ENCODE peak calls at places on chromosomes 12 and 14, in six cellular contexts. M is AG04450; W is OCI-LY7; J is CD8-positive, alpha-beta T cell; Z is thoracic aorta; S is hepatocyte. B is an unnamed sample.

GRCh38 chr14:103329421-103330347 is 4.4 kb upstream of the EIF5 start:
- DNase-seq in M (no peak), W (peak), J (no peak), Z (no peak), S (peak), B (no peak)

GRCh38 chr12:43309845-43310405 is 242.1 kb downstream of the ADAMTS20 start:
- DNase-seq in M (peak), W (no peak), J (no peak), Z (no peak), S (no peak), B (peak)

GRCh38 chr12:71014180-71014785 is 93.7 kb upstream of the PTPRR start:
- DNase-seq in M (no peak), W (no peak), J (no peak), Z (no peak), S (peak), B (no peak)

GRCh38 chr14:53368714-53369191 is 215.6 kb upstream of the DDHD1 start:
- DNase-seq in M (peak), W (no peak), J (no peak), Z (no peak), S (no peak), B (no peak)

GRCh38 chr14:89870335-89870734 is 84.2 kb downstream of the EFCAB11 start:
- DNase-seq in M (no peak), W (no peak), J (no peak), Z (no peak), S (no peak), B (no peak)

GRCh38 chr12:65728913-65729793 is 95.1 kb upstream of the HMGA2 start:
- DNase-seq in M (no peak), W (no peak), J (no peak), Z (no peak), S (peak), B (no peak)

GRCh38 chr12:122048156-122048555 is 26.5 kb downstream of the BCL7A start:
- DNase-seq in M (no peak), W (no peak), J (no peak), Z (no peak), S (peak), B (peak)

GRCh38 chr14:52025310-52025709 is 36.0 kb downstream of the RTRAF start:
- DNase-seq in M (peak), W (no peak), J (no peak), Z (no peak), S (no peak), B (peak)

GRCh38 chr12:65171073-65171472 is 1.7 kb downstream of the LEMD3 start:
- DNase-seq in M (no peak), W (no peak), J (peak), Z (no peak), S (no peak), B (no peak)

GRCh38 chr12:2844786-2845185 is 10.0 kb upstream of the NRIP2 start:
- DNase-seq in M (no peak), W (no peak), J (no peak), Z (no peak), S (no peak), B (peak)

GRCh38 chr12:130160711-130161231 is 1.5 kb upstream of the FZD10 start:
- DNase-seq in M (no peak), W (no peak), J (no peak), Z (no peak), S (no peak), B (no peak)

GRCh38 chr12:112112423-112113132 is 4.0 kb upstream of the NAA25 start:
- DNase-seq in M (no peak), W (no peak), J (no peak), Z (no peak), S (no peak), B (no peak)

GRCh38 chr12:130434560-130434959 is 96.9 kb downstream of the PIWIL1 start:
- DNase-seq in M (no peak), W (no peak), J (no peak), Z (no peak), S (no peak), B (no peak)

GRCh38 chr12:27898022-27898421 is 74.5 kb downstream of the PTHLH start:
- DNase-seq in M (no peak), W (no peak), J (no peak), Z (no peak), S (peak), B (no peak)

GRCh38 chr12:124422570-124423523 is 128.0 kb downstream of the RFLNA start:
- DNase-seq in M (peak), W (no peak), J (no peak), Z (peak), S (peak), B (peak)

GRCh38 chr12:79681008-79681590 is 9.7 kb downstream of the PAWR start:
- DNase-seq in M (no peak), W (no peak), J (no peak), Z (no peak), S (no peak), B (peak)

GRCh38 chr14:63878792-63879191 is 26.0 kb downstream of the SYNE2 start:
- DNase-seq in M (no peak), W (no peak), J (no peak), Z (no peak), S (no peak), B (no peak)

GRCh38 chr14:76780875-76781647 is 19.8 kb downstream of the VASH1 start:
- DNase-seq in M (no peak), W (no peak), J (no peak), Z (no peak), S (no peak), B (no peak)

GRCh38 chr14:105260826-105261438 is 12.6 kb downstream of the BTBD6 start:
- DNase-seq in M (no peak), W (no peak), J (no peak), Z (no peak), S (no peak), B (no peak)

GRCh38 chr12:124866195-124866882 is 2.7 kb upstream of the SCARB1 start:
- DNase-seq in M (no peak), W (no peak), J (no peak), Z (no peak), S (no peak), B (no peak)

GRCh38 chr14:88255798-88256197 is 67.3 kb downstream of the KCNK10 start:
- DNase-seq in M (no peak), W (no peak), J (no peak), Z (no peak), S (no peak), B (no peak)

GRCh38 chr14:54322668-54323380 is 74.0 kb upstream of the CDKN3 start:
- DNase-seq in M (no peak), W (no peak), J (no peak), Z (no peak), S (no peak), B (no peak)

GRCh38 chr14:100536721-100537700 is 50.2 kb downstream of the BEGAIN start:
- DNase-seq in M (no peak), W (no peak), J (peak), Z (peak), S (no peak), B (no peak)

GRCh38 chr14:74510211-74510931 is 16.8 kb downstream of the ISCA2 start:
- DNase-seq in M (no peak), W (no peak), J (no peak), Z (no peak), S (no peak), B (peak)

GRCh38 chr14:36161781-36162180 is 14.7 kb downstream of the PTCSC3 start:
- DNase-seq in M (no peak), W (no peak), J (no peak), Z (no peak), S (peak), B (no peak)

GRCh38 chr12:14961466-14962155 is at the start of gene ARHGDIB:
- DNase-seq in M (no peak), W (peak), J (peak), Z (no peak), S (no peak), B (no peak)

GRCh38 chr14:54108481-54109471 is 152.2 kb upstream of the BMP4 start:
- DNase-seq in M (peak), W (no peak), J (no peak), Z (no peak), S (no peak), B (peak)

GRCh38 chr12:24111591-24111990 is 162.1 kb upstream of the SOX5 start:
- DNase-seq in M (no peak), W (no peak), J (no peak), Z (no peak), S (no peak), B (no peak)

GRCh38 chr14:88542857-88543795 is 11.7 kb downstream of the PTPN21 start:
- DNase-seq in M (no peak), W (no peak), J (no peak), Z (no peak), S (no peak), B (no peak)

DNA sequence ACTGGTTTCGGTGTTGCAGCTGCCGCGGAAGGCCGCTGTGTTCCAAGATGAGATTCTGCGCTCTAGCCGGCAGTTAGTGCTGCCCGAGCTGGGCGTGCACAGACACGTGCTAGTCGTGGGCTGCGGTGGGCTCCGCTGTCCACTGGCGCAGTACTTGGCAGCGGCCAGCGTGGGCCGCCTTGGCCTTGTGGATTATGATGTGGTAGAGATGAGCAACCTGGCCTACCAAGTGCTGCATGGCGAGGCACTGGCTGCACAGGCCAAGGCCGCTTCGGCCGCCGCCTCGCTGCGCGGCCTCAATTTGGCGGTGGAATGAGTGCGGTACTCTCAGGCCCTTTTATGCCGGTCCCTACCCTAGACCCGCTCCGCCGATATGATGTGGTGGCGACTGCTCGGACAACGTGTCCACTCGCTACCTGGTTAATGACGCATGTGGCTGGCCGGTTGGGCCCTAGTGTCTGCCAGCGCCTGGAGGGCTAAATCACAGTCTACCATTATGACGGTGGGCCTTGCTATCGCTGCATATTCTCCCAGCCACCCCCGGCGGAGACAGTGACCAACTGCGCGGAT is 102.2 kb downstream of the SNAPC1 start:
- DNase-seq in M (no peak), W (no peak), J (no peak), Z (no peak), S (no peak), B (no peak)
- H3K4me3 ChIP-seq in M (no peak), W (no peak), J (no peak), Z (no peak), S (no peak), B (no peak)

DNA sequence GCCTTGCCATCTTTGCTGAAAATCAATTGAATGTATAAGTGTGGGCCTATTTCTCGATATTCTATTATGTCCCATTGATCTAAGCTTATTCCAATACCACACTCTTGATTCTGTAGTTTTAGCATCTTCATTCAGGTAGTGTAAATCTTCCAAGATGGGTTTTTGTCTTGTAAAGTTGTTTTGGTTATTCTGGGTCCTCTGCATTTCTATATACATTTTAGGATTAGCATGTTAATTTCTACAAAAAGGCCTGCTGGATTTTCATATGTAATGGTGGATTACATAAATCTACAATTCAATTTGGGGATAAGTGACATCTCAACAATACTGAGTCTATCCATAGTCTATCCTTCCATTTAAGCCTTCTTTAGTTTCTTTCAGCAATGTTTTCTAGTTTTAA is 86.0 kb upstream of the ANO4 start:
- DNase-seq in M (no peak), W (no peak), J (no peak), Z (no peak), S (no peak), B (no peak)
- TF ChIP-seq CTCF in M (no peak), W (no peak), J (no peak), Z (no peak), S (no peak), B (no peak)

GRCh38 chr12:104960464-104960863 is 2.4 kb upstream of the SLC41A2 start:
- DNase-seq in M (no peak), W (no peak), J (no peak), Z (no peak), S (no peak), B (no peak)
- H3K27ac ChIP-seq in M (no peak), W (no peak), J (no peak), Z (peak), S (no peak), B (no peak)

DNA sequence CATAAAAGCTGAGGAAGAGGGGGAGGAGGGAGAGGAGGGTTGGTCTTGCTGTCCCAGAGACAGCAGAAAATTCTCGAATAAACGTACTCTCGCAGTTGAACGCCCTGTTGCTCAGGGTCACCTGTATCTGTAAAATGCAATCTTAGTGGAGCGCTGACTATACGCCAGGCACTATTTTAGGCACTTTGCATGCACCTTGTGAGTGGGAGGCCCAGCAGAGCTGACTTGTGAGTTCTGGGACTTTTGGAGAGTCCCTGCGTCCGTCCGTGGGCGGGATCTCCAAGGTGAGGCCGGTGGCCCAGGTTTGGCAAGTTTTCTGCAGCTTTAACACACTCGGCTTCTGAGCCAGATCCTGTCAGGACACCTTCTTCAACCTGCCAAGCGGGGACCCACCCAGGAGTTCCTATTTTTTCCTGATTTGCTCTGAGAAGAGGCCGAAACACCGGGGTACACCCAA is 32.5 kb upstream of the PLEKHG6 start:
- DNase-seq in M (no peak), W (no peak), J (no peak), Z (no peak), S (peak), B (no peak)
- H3K4me3 ChIP-seq in M (peak), W (peak), J (peak), Z (peak), S (peak), B (peak)

GRCh38 chr12:109719123-109720022 is 5.7 kb downstream of the FAM222A start:
- DNase-seq in M (no peak), W (no peak), J (no peak), Z (no peak), S (no peak), B (no peak)
- TF ChIP-seq CTCF in M (peak), W (peak), J (no peak), Z (no peak), S (peak), B (peak)

GRCh38 chr12:113248842-113249435 is 27.7 kb downstream of the TPCN1 start:
- DNase-seq in M (no peak), W (no peak), J (no peak), Z (no peak), S (no peak), B (no peak)
- H3K27ac ChIP-seq in M (no peak), W (no peak), J (no peak), Z (peak), S (peak), B (no peak)

GRCh38 chr14:20328705-20329104 is 4.4 kb downstream of the CCNB1IP1 start:
- DNase-seq in M (no peak), W (no peak), J (no peak), Z (no peak), S (no peak), B (no peak)

GRCh38 chr14:20329355-20329754 is 3.7 kb downstream of the CCNB1IP1 start:
- DNase-seq in M (no peak), W (no peak), J (no peak), Z (no peak), S (no peak), B (no peak)

GRCh38 chr14:20331048-20331613 is 1.9 kb downstream of the CCNB1IP1 start:
- DNase-seq in M (no peak), W (no peak), J (no peak), Z (no peak), S (no peak), B (no peak)

GRCh38 chr14:20332386-20332945 is 613 bp downstream of the CCNB1IP1 start:
- DNase-seq in M (no peak), W (no peak), J (no peak), Z (no peak), S (peak), B (no peak)

DNA sequence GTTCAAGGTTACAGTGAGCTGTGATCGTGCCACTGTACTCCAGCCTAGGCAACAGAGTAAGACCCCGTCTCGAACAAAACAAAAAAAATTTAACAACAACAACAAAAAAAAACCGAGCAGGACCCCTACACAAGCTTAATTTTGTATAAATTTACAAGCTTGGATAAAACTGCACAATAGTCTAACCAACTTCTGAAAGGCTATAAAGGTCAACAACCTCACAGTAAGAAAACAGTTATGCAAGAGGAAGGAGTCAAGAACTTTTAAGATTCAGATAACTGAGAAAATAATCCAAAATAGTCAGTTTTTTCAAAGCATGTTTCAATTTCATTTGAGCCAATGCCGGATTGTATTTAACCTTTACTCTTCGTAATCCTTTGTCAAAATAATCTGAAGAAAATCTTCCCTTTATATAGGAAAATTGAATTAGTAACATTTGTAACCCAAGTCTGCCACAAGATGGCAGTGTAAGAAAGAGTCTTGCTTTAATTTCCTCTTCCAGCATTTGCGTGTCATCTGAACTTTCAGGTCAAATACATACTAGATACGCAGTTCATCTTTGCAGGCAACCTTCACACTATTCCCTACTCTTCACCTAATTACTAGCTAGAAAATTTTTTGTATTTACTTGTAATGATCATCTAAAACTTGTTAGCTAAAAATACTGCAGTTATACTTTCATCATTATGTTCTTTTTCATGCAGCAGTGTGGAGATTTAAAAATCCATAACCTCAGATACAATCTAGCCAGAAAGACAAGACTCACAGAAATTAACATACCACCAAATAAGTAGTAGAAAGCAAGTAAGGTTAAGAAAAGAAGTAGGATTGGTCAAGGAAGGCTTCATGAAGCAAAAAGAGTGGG is 5.8 kb downstream of the CCNB1IP1 start:
- DNase-seq in M (peak), W (peak), J (peak), Z (no peak), S (peak), B (peak)
- H3K4me3 ChIP-seq in M (no peak), W (peak), J (no peak), Z (no peak), S (no peak), B (no peak)

DNA sequence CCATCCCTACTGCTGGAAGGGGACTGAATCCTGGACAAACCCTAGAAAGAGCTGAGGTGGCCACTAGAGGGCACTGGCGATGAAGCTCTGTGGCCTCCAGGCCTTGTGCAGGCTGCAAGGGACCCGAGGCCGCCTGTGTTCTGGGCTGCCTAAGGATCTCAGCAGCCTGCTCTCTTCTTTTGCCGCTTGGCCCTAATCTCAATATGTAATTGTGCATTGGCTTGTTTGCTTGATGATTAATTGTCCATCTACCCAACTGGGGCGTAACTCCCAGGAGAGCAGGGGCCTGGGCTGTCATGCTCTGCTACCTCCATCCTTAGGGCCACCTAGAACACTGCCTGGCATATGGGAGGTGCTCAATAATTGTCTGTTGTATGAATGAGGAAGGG is 73.8 kb downstream of the SYNE3 start:
- DNase-seq in M (peak), W (peak), J (peak), Z (peak), S (peak), B (peak)
- TF ChIP-seq CTCF in M (peak), W (peak), J (peak), Z (peak), S (peak), B (peak)

B was measured in brain microvascular endothelial cell.